ENCODE peak calls at places on chromosomes 7 and 10, in nine cellular contexts. W is tibial nerve, H is A549, T is transverse colon, F is sigmoid colon, C is stomach, K is ovary, A is upper lobe of left lung, Q is H1. Z is an unnamed sample. For H3K4me1, the result is how much of the 10 kb centered on the place peaks cover.

GRCh38 chr10:12181065-12181775 is 14.5 kb downstream of the NUDT5 start:
- DNase-seq in K (no peak), C (peak), W (no peak), A (no peak), H (no peak), F (no peak), Q (no peak), T (peak), Z (no peak)

GRCh38 chr10:117924820-117925219 is 121.9 kb downstream of the RAB11FIP2 start:
- DNase-seq in A (no peak), H (no peak), C (no peak), Q (no peak), T (no peak), F (no peak), W (no peak), K (no peak), Z (no peak)

GRCh38 chr7:123557016-123557630 is 495 bp downstream of the NDUFA5 start:
- DNase-seq in H (no peak), Q (no peak), C (no peak), W (no peak), T (no peak), A (no peak), K (no peak), F (no peak), Z (no peak)

GRCh38 chr7:82617156-82617555 is 173.6 kb upstream of the CACNA2D1 start:
- DNase-seq in K (no peak), F (no peak), W (no peak), T (no peak), A (no peak), H (no peak), C (no peak), Q (no peak), Z (no peak)

GRCh38 chr10:95501203-95502094 is 59.7 kb downstream of the SORBS1 start:
- DNase-seq in F (no peak), H (no peak), W (no peak), A (no peak), C (no peak), K (no peak), Q (no peak), T (no peak), Z (no peak)

GRCh38 chr7:20786779-20787651 is at the start of gene SP8:
- DNase-seq in F (no peak), A (peak), T (no peak), H (peak), Q (no peak), K (no peak), W (no peak), C (no peak), Z (no peak)

GRCh38 chr10:77732213-77733003 is 94.8 kb upstream of the KCNMA1 start:
- DNase-seq in K (no peak), C (no peak), Q (no peak), W (no peak), F (no peak), A (peak), H (no peak), T (no peak), Z (no peak)

GRCh38 chr7:108598858-108599257 is 29.2 kb downstream of the DNAJB9 start:
- DNase-seq in K (no peak), Q (no peak), W (no peak), A (no peak), T (no peak), H (no peak), F (no peak), C (no peak), Z (no peak)

GRCh38 chr7:87146740-87147386 is 5.4 kb upstream of the DMTF1 start:
- DNase-seq in K (no peak), A (peak), C (no peak), H (no peak), T (no peak), Q (no peak), F (no peak), W (no peak), Z (no peak)

GRCh38 chr7:127214956-127215355 is 37.8 kb downstream of the GRM8 start:
- DNase-seq in A (no peak), W (no peak), C (no peak), T (no peak), H (no peak), F (no peak), K (no peak), Q (no peak), Z (no peak)

GRCh38 chr10:43124094-43124521 is 14.1 kb upstream of the CSGALNACT2 start:
- DNase-seq in F (no peak), H (no peak), Q (no peak), C (no peak), K (no peak), W (no peak), T (no peak), A (no peak), Z (peak)

GRCh38 chr10:51117794-51118193 is 43.5 kb downstream of the PRKG1 start:
- DNase-seq in K (no peak), C (no peak), H (no peak), T (no peak), A (no peak), F (no peak), Q (no peak), W (no peak), Z (no peak)

GRCh38 chr10:105109164-105109563 is 468.1 kb downstream of the SORCS3 start:
- DNase-seq in Q (no peak), T (no peak), H (no peak), C (no peak), F (no peak), K (no peak), A (no peak), W (no peak), Z (no peak)

DNA sequence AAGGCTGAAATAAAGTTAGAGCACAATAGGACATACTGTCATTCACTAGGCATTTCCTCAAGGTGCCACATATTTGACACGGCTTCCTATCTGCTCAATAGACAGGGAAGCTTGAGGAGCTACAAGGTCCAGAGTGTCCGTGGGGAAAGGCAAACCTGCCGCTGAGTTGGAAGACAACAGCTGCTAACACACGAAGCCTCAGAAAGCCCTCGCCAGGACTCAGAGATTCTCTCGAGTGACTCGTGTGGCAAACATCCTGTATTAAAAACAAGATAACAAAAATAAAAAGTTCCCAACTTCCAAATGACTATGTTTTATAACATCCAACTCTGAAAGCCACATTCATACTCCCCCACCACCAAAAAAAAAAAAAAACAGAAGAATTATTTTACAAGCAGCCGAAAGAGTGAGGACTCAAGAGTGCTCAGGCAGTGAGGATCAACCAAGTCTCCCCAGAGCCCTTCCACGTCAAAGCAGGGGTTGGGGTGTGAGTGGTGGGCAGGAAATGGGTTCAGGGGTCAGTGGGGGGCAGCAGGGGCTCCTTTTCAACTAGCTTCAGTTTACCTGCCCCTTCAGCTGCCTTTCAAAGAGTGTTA is 67.6 kb downstream of the STK17A start:
- DNase-seq in W (no peak), Q (no peak), K (no peak), F (no peak), T (no peak), A (no peak), C (no peak), H (no peak), Z (no peak)
- TF ChIP-seq EP300 in W (no peak), Q (no peak), K (no peak), F (no peak), T (no peak), A (no peak), C (no peak), H (no peak), Z (no peak)

GRCh38 chr10:75740541-75740940 is 309.1 kb downstream of the LRMDA start:
- DNase-seq in F (no peak), C (no peak), A (no peak), H (no peak), W (no peak), Q (no peak), T (no peak), K (no peak), Z (no peak)

GRCh38 chr10:75736889-75737610 is 305.6 kb downstream of the LRMDA start:
- DNase-seq in K (no peak), C (no peak), F (no peak), W (no peak), T (no peak), A (peak), Q (no peak), H (no peak), Z (no peak)

GRCh38 chr10:75742355-75742754 is 310.9 kb downstream of the LRMDA start:
- DNase-seq in H (no peak), T (no peak), C (no peak), K (no peak), A (no peak), W (no peak), Q (no peak), F (no peak), Z (no peak)

GRCh38 chr10:75743231-75743864 is 311.9 kb downstream of the LRMDA start:
- DNase-seq in C (no peak), T (no peak), W (no peak), A (no peak), K (no peak), Q (no peak), H (no peak), F (no peak), Z (no peak)

GRCh38 chr10:75739454-75740143 is 308.2 kb downstream of the LRMDA start:
- DNase-seq in A (no peak), Q (no peak), H (no peak), W (no peak), K (no peak), C (no peak), F (no peak), T (no peak), Z (no peak)
- H3K4me1 ChIP-seq in A (under half), Q (under half), H (under half), W (under half), K (under half), C (under half), F (under half), T (under half), Z (under half)

GRCh38 chr10:18044976-18045720 is 93.4 kb downstream of the SLC39A12 start:
- DNase-seq in Q (no peak), C (no peak), W (no peak), H (no peak), F (no peak), T (no peak), K (no peak), A (no peak), Z (no peak)
- TF ChIP-seq EP300 in Q (no peak), C (no peak), W (no peak), H (no peak), F (no peak), T (no peak), K (no peak), A (no peak), Z (no peak)

DNA sequence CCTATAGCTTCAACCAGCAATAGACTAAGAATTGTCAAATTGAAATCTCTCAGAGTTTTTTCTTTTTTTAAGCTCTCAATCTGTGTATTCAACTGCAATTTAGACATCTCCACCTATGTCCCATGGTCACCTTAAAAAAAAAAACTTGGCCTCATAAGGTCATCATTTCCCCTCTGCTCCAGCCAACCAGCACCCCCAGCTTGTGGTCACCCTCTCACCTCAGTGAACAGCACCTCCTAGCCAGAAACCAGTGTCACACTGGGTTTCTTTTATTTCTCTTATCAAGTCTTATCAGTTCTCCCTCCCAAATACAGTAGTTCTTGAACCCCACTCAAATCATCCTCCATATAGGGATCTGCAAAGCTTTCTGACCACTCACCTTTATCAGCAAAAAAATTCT is 4.0 kb downstream of the ITGB1 start:
- DNase-seq in F (no peak), C (no peak), Q (no peak), A (no peak), W (no peak), T (no peak), H (no peak), K (no peak), Z (no peak)
- H3K4me1 ChIP-seq in F (under half), C (half or more), Q (under half), A (under half), W (under half), T (under half), H (under half), K (under half), Z (half or more)